ENCODE peak calls at places on chromosomes 4 and X, in nine cellular contexts. W is Peyer's patch; P is activated T-cell treated with anti-CD3 and anti-CD28 coated beads, Interleukin-2, amount 50 U/mL, for 72 hours; A is HCEC 1CT; N is activated naive CD4-positive, alpha-beta T cell treated with anti-CD3 and anti-CD28 coated beads, Interleukin-2, amount 50 U/mL, for 72 hours; M is mesenchymal stem cell; E is stimulated activated CD4-positive, alpha-beta T cell treated with anti-CD3 and anti-CD28 coated beads, Interleukin-4, amount 100 ng/mL, for 48 hours; L is kidney; X is MV-4-11. G is an unnamed sample.
A peak's percentile ranks its signal among the peaks of the same experiment; 100 is the strongest.

GRCh38 chr4:119626420-119626819 is 2.2 kb downstream of the PDE5A start:
- DNase-seq in E (no peak), P (no peak), M (peak; percentile 34), L (no peak), A (no peak), N (no peak), W (no peak), X (no peak), G (no peak)

GRCh38 chr4:37279121-37279520 is 34.6 kb downstream of the NWD2 start:
- DNase-seq in L (no peak), X (no peak), W (no peak), A (no peak), E (no peak), N (no peak), M (no peak), P (no peak), G (no peak)

GRCh38 chrX:37378399-37378798 is 29.2 kb downstream of the PRRG1 start:
- DNase-seq in L (no peak), E (no peak), P (no peak), N (no peak), A (peak; percentile 37), X (no peak), W (no peak), M (peak; percentile 39), G (no peak)

GRCh38 chr4:39469429-39470077 is 10.7 kb downstream of the LIAS start:
- DNase-seq in W (no peak), L (no peak), A (peak; percentile 73), P (no peak), X (peak; percentile 92), E (no peak), N (no peak), M (peak; percentile 91), G (peak; percentile 62)

GRCh38 chr4:8594097-8595038 is 1.8 kb downstream of the CPZ start:
- DNase-seq in L (peak; percentile 55), X (peak; percentile 33), E (no peak), W (no peak), P (peak; percentile 32), A (peak; percentile 32), N (no peak), M (peak; percentile 77), G (peak; percentile 87)

GRCh38 chrX:20884565-20884964 is 489.7 kb upstream of the CNKSR2 start:
- DNase-seq in P (no peak), W (no peak), N (no peak), E (no peak), L (no peak), A (no peak), X (no peak), M (no peak), G (no peak)

GRCh38 chr4:153794001-153794400 is 5.1 kb upstream of the SFRP2 start:
- DNase-seq in E (no peak), P (no peak), A (no peak), W (no peak), N (no peak), L (no peak), M (no peak), X (no peak), G (no peak)

GRCh38 chr4:30721353-30722091 is 1.4 kb downstream of the PCDH7 start:
- DNase-seq in M (peak; percentile 64), X (no peak), W (peak; percentile 64), P (no peak), N (no peak), L (peak; percentile 76), E (no peak), A (peak; percentile 26), G (peak; percentile 31)

GRCh38 chr4:153757407-153757806 is 2.4 kb downstream of the RNF175 start:
- DNase-seq in L (no peak), W (no peak), M (no peak), E (no peak), X (peak; percentile 74), P (no peak), N (no peak), A (no peak), G (no peak)

GRCh38 chrX:33132569-33132968 is 78.8 kb downstream of the DMD start:
- DNase-seq in N (no peak), L (no peak), A (no peak), W (no peak), P (no peak), M (no peak), X (no peak), E (no peak), G (no peak)

GRCh38 chr4:112817933-112818921 is 181.3 kb downstream of the LARP7 start:
- DNase-seq in X (peak; percentile 88), M (peak; percentile 98), W (peak; percentile 45), P (peak; percentile 72), L (peak; percentile 70), E (peak; percentile 33), A (peak; percentile 65), N (peak; percentile 64), G (peak; percentile 84)

GRCh38 chr4:11698033-11698432 is 269.3 kb upstream of the HS3ST1 start:
- DNase-seq in E (no peak), M (no peak), A (no peak), P (no peak), W (no peak), L (no peak), X (no peak), N (no peak), G (no peak)

GRCh38 chr4:54254116-54254914 is 25.2 kb downstream of the PDGFRA start:
- DNase-seq in P (no peak), A (no peak), N (no peak), W (no peak), X (no peak), E (no peak), M (no peak), L (no peak), G (no peak)

GRCh38 chrX:1658083-1658463 is 43.2 kb downstream of the ASMT start:
- DNase-seq in M (no peak), P (peak; percentile 4), L (no peak), W (no peak), N (peak; percentile 52), A (no peak), X (no peak), E (no peak), G (no peak)

GRCh38 chrX:40132751-40133150 is 35.0 kb upstream of the BCOR start:
- DNase-seq in W (peak; percentile 56), P (no peak), X (no peak), A (peak; percentile 73), L (peak; percentile 77), N (no peak), M (peak; percentile 86), E (no peak), G (no peak)

GRCh38 chr4:76420901-76421581 is at the start of gene CCDC158:
- DNase-seq in P (peak; percentile 21), N (no peak), M (no peak), W (peak; percentile 49), L (peak; percentile 78), X (no peak), A (no peak), E (no peak), G (peak; percentile 30)

GRCh38 chr4:173420324-173420752 is 21.4 kb upstream of the SCRG1 start:
- DNase-seq in A (peak; percentile 24), N (no peak), E (no peak), P (no peak), X (peak; percentile 14), W (no peak), M (peak; percentile 56), L (no peak), G (peak; percentile 29)

GRCh38 chr4:91025240-91026173 is 898.3 kb downstream of the CCSER1 start:
- DNase-seq in P (no peak), A (no peak), E (no peak), W (no peak), L (no peak), N (no peak), M (no peak), X (no peak), G (no peak)

GRCh38 chr4:105714932-105715331 is 6.3 kb downstream of the GSTCD start:
- DNase-seq in X (no peak), W (no peak), L (no peak), A (peak; percentile 2), E (no peak), N (no peak), M (peak; percentile 26), P (no peak), G (no peak)

GRCh38 chr4:26028793-26029511 is 114.9 kb downstream of the SMIM20 start:
- DNase-seq in N (peak; percentile 65), W (peak; percentile 77), X (peak; percentile 15), E (peak; percentile 77), M (peak; percentile 53), A (peak; percentile 42), P (peak; percentile 78), L (peak; percentile 85), G (peak; percentile 88)

GRCh38 chrX:39519213-39519544 is 578.6 kb downstream of the BCOR start:
- DNase-seq in E (no peak), M (no peak), X (no peak), N (no peak), A (no peak), P (no peak), W (no peak), L (no peak), G (no peak)

GRCh38 chr4:14254252-14254651 is 626.7 kb upstream of the BOD1L1 start:
- DNase-seq in P (peak; percentile 8), A (peak; percentile 2), L (peak; percentile 33), X (peak; percentile 27), W (peak; percentile 43), E (no peak), M (peak; percentile 28), N (no peak), G (no peak)

GRCh38 chr4:139934786-139935330 is 219.1 kb downstream of the MAML3 start:
- DNase-seq in N (no peak), W (no peak), E (no peak), M (no peak), P (no peak), X (no peak), A (no peak), L (no peak), G (no peak)

GRCh38 chrX:153662266-153662665 is 11.3 kb downstream of the PNCK start:
- DNase-seq in E (peak; percentile 40), M (peak; percentile 22), L (peak; percentile 80), N (no peak), A (no peak), X (no peak), W (peak; percentile 77), P (peak; percentile 58), G (peak; percentile 23)

GRCh38 chr4:76651616-76652015 is 216.6 kb downstream of the SHROOM3 start:
- DNase-seq in N (no peak), A (peak; percentile 20), X (no peak), P (no peak), E (no peak), W (no peak), M (no peak), L (no peak), G (no peak)

GRCh38 chr4:37865450-37865849 is 25.4 kb upstream of the TBC1D1 start:
- DNase-seq in X (peak; percentile 45), A (no peak), P (no peak), W (no peak), E (no peak), L (no peak), N (no peak), M (peak; percentile 51), G (no peak)

GRCh38 chr4:175373031-175373430 is 439.0 kb downstream of the GPM6A start:
- DNase-seq in W (no peak), L (no peak), A (peak; percentile 42), N (no peak), M (no peak), X (no peak), P (no peak), E (no peak), G (no peak)

GRCh38 chrX:1468250-1468772 is 15.6 kb upstream of the ASMTL start:
- DNase-seq in N (peak; percentile 92), L (peak; percentile 79), A (no peak), X (peak; percentile 86), E (peak; percentile 66), M (no peak), P (peak; percentile 88), W (peak; percentile 46), G (peak; percentile 71)

GRCh38 chr4:10942166-10942565 is 257.6 kb upstream of the CLNK start:
- DNase-seq in M (no peak), W (no peak), E (no peak), A (no peak), X (no peak), N (no peak), L (no peak), P (no peak), G (no peak)

GRCh38 chr4:107643021-107643420 is 77.0 kb downstream of the PAPSS1 start:
- DNase-seq in L (no peak), E (no peak), N (no peak), M (no peak), P (no peak), X (peak; percentile 19), W (no peak), A (no peak), G (no peak)

GRCh38 chr4:184548651-184549341 is 74.4 kb upstream of the IRF2 start:
- DNase-seq in X (no peak), A (no peak), E (no peak), L (no peak), W (peak; percentile 89), P (no peak), M (no peak), N (no peak), G (no peak)

G was measured in GM13976.